ENCODE peak calls at places on chromosomes 6 and 20, in six cellular contexts. T is AG04449, U is PC-3, V is A549, W is GM06990, Q is tibial artery. O is an unnamed sample.
A peak's percentile ranks its signal among the peaks of the same experiment; 100 is the strongest.

GRCh38 chr6:84027340-84028183 is 6.0 kb upstream of the MRAP2 start:
- DNase-seq in T (peak; percentile 21), U (peak; percentile 74), V (peak; percentile 60), W (no peak), Q (peak; percentile 38), O (no peak)

GRCh38 chr6:1131285-1132079 is 180.4 kb upstream of the FOXQ1 start:
- DNase-seq in T (peak; percentile 72), U (peak; percentile 60), V (no peak), W (no peak), Q (no peak), O (no peak)

GRCh38 chr6:125123468-125124249 is 29.9 kb upstream of the TPD52L1 start:
- DNase-seq in T (no peak), U (no peak), V (no peak), W (no peak), Q (no peak), O (no peak)

GRCh38 chr20:32244959-32245358 is 32.5 kb upstream of the KIF3B start:
- DNase-seq in T (no peak), U (no peak), V (no peak), W (no peak), Q (no peak), O (no peak)

GRCh38 chr6:164014716-164015484 is 600.4 kb downstream of the QKI start:
- DNase-seq in T (no peak), U (no peak), V (no peak), W (no peak), Q (no peak), O (no peak)

GRCh38 chr20:10584319-10584812 is 89.4 kb downstream of the JAG1 start:
- DNase-seq in T (no peak), U (no peak), V (no peak), W (no peak), Q (no peak), O (no peak)

GRCh38 chr6:32439708-32440214 is at the start of gene HLA-DRA:
- DNase-seq in T (no peak), U (peak; percentile 79), V (peak; percentile 35), W (peak; percentile 87), Q (no peak), O (peak; percentile 80)

GRCh38 chr6:37038297-37039198 is 33.1 kb downstream of the FGD2 start:
- DNase-seq in T (no peak), U (no peak), V (no peak), W (no peak), Q (peak; percentile 66), O (no peak)

GRCh38 chr6:14819001-14819400 is 426.9 kb upstream of the JARID2 start:
- DNase-seq in T (no peak), U (no peak), V (no peak), W (no peak), Q (no peak), O (no peak)

GRCh38 chr6:92849636-92850035 is 569.7 kb downstream of the EPHA7 start:
- DNase-seq in T (no peak), U (peak; percentile 80), V (no peak), W (no peak), Q (no peak), O (no peak)

GRCh38 chr6:38264605-38265004 is 375.1 kb downstream of the BTBD9 start:
- DNase-seq in T (no peak), U (no peak), V (peak; percentile 35), W (peak; percentile 4), Q (no peak), O (no peak)

GRCh38 chr6:80508885-80509630 is 402.6 kb downstream of the BCKDHB start:
- DNase-seq in T (no peak), U (peak; percentile 23), V (no peak), W (no peak), Q (no peak), O (no peak)

GRCh38 chr6:154433477-154434241 is 76.8 kb downstream of the CNKSR3 start:
- DNase-seq in T (no peak), U (no peak), V (no peak), W (no peak), Q (no peak), O (no peak)

GRCh38 chr6:69795469-69796080 is 1.2 kb downstream of the LMBRD1 start:
- DNase-seq in T (no peak), U (no peak), V (no peak), W (peak; percentile 29), Q (no peak), O (peak; percentile 46)

GRCh38 chr20:31535298-31535697 is 21.1 kb downstream of the HM13 start:
- DNase-seq in T (no peak), U (no peak), V (no peak), W (no peak), Q (no peak), O (no peak)

GRCh38 chr6:30990422-30991086 is 7.0 kb downstream of the MUC21 start:
- DNase-seq in T (no peak), U (no peak), V (no peak), W (no peak), Q (no peak), O (no peak)

GRCh38 chr6:53741417-53741816 is 53.4 kb upstream of the LRRC1 start:
- DNase-seq in T (no peak), U (no peak), V (no peak), W (no peak), Q (no peak), O (no peak)

GRCh38 chr6:96237656-96238347 is 222.0 kb downstream of the FUT9 start:
- DNase-seq in T (no peak), U (no peak), V (no peak), W (no peak), Q (no peak), O (no peak)

GRCh38 chr6:166274739-166275370 is 33.3 kb downstream of the PRR18 start:
- DNase-seq in T (no peak), U (no peak), V (no peak), W (no peak), Q (no peak), O (no peak)

GRCh38 chr6:31187780-31188194 is 17.3 kb upstream of the POU5F1 start:
- DNase-seq in T (no peak), U (peak; percentile 33), V (no peak), W (no peak), Q (no peak), O (no peak)

GRCh38 chr6:98286620-98287019 is 547.8 kb upstream of the POU3F2 start:
- DNase-seq in T (no peak), U (no peak), V (no peak), W (no peak), Q (no peak), O (no peak)

GRCh38 chr20:57657537-57658446 is 37.6 kb upstream of the ZBP1 start:
- DNase-seq in T (no peak), U (no peak), V (no peak), W (no peak), Q (no peak), O (peak; percentile 40)

GRCh38 chr20:60680554-60680953 is 571.5 kb upstream of the CDH4 start:
- DNase-seq in T (no peak), U (no peak), V (no peak), W (no peak), Q (no peak), O (no peak)

GRCh38 chr6:108662702-108663101 is 102.0 kb downstream of the FOXO3 start:
- DNase-seq in T (no peak), U (no peak), V (no peak), W (no peak), Q (no peak), O (no peak)

GRCh38 chr20:313948-314347 is 11.4 kb upstream of the SOX12 start:
- DNase-seq in T (no peak), U (peak; percentile 97), V (peak; percentile 54), W (no peak), Q (no peak), O (no peak)

GRCh38 chr20:35111141-35111888 is 18.7 kb upstream of the TRPC4AP start:
- DNase-seq in T (peak; percentile 55), U (peak; percentile 58), V (no peak), W (no peak), Q (no peak), O (no peak)

GRCh38 chr6:11128608-11129007 is 17.1 kb upstream of the ERVFRD-1 start:
- DNase-seq in T (no peak), U (no peak), V (no peak), W (no peak), Q (no peak), O (no peak)

GRCh38 chr20:22684072-22684762 is 99.8 kb upstream of the FOXA2 start:
- DNase-seq in T (peak; percentile 12), U (peak; percentile 90), V (peak; percentile 85), W (peak; percentile 34), Q (peak; percentile 69), O (peak; percentile 67)

GRCh38 chr6:45829873-45830272 is 185.8 kb downstream of the CLIC5 start:
- DNase-seq in T (no peak), U (no peak), V (no peak), W (no peak), Q (no peak), O (no peak)

GRCh38 chr20:36465109-36466080 is 75.9 kb upstream of the MYL9 start:
- DNase-seq in T (no peak), U (peak; percentile 91), V (peak; percentile 83), W (no peak), Q (peak; percentile 76), O (no peak)
- TF ChIP-seq CTCF in T (no peak), U (no peak), V (no peak), W (no peak), Q (no peak), O (no peak)

GRCh38 chr20:13873814-13874213 is 89.0 kb downstream of the NDUFAF5 start:
- DNase-seq in T (no peak), U (no peak), V (no peak), W (no peak), Q (no peak), O (no peak)
- TF ChIP-seq CTCF in T (no peak), U (no peak), V (no peak), W (no peak), Q (no peak), O (no peak)

GRCh38 chr6:42083530-42083929 is 33.2 kb downstream of the TAF8 start:
- DNase-seq in T (no peak), U (no peak), V (no peak), W (no peak), Q (no peak), O (no peak)

GRCh38 chr6:42086665-42087050 is 36.3 kb downstream of the TAF8 start:
- DNase-seq in T (no peak), U (no peak), V (no peak), W (no peak), Q (no peak), O (no peak)

GRCh38 chr6:42088101-42088591 is 37.8 kb downstream of the TAF8 start:
- DNase-seq in T (no peak), U (peak; percentile 90), V (peak; percentile 66), W (no peak), Q (no peak), O (no peak)

GRCh38 chr6:42086046-42086664 is 35.8 kb downstream of the TAF8 start:
- DNase-seq in T (no peak), U (peak; percentile 23), V (peak; percentile 25), W (no peak), Q (no peak), O (no peak)

GRCh38 chr6:42084889-42085288 is 34.6 kb downstream of the TAF8 start:
- DNase-seq in T (no peak), U (peak; percentile 33), V (peak; percentile 23), W (no peak), Q (no peak), O (no peak)
- TF ChIP-seq CTCF in T (peak; percentile 39), U (peak; percentile 47), V (peak; percentile 13), W (no peak), Q (no peak), O (no peak)

GRCh38 chr6:3575701-3576100 is 118.9 kb upstream of the SLC22A23 start:
- DNase-seq in T (no peak), U (no peak), V (no peak), W (no peak), Q (no peak), O (no peak)
- TF ChIP-seq CTCF in T (no peak), U (no peak), V (no peak), W (no peak), Q (no peak), O (no peak)

O was measured in GM13977.